ENCODE peak calls at places on chromosomes 13 and 19, in nine cellular contexts. F is thoracic aorta, T is IMR-90, D is uterus, Y is ovary, X is H9, N is psoas muscle, K is foreskin keratinocyte, J is PC-9. R is an unnamed sample. For H3K4me1, the result is how much of the 10 kb centered on the place peaks cover.

GRCh38 chr13:113726961-113727411 is 32.0 kb upstream of the TMEM255B start:
- DNase-seq in X (no peak), Y (no peak), J (no peak), D (no peak), K (no peak), F (no peak), N (peak), T (peak), R (peak)

GRCh38 chr19:33177417-33177976 is 16.6 kb upstream of the LRP3 start:
- DNase-seq in D (no peak), X (no peak), J (no peak), N (no peak), K (no peak), F (peak), T (no peak), Y (no peak), R (no peak)

GRCh38 chr19:2253106-2254051 is 2.8 kb downstream of the JSRP1 start:
- DNase-seq in F (no peak), Y (no peak), X (peak), J (no peak), T (no peak), N (no peak), K (no peak), D (no peak), R (no peak)

GRCh38 chr13:101751488-101751887 is 299.0 kb downstream of the ITGBL1 start:
- DNase-seq in X (no peak), T (peak), Y (no peak), K (peak), J (peak), N (no peak), F (no peak), D (no peak), R (peak)

GRCh38 chr13:59701261-59701660 is 462.5 kb downstream of the DIAPH3 start:
- DNase-seq in J (no peak), N (no peak), Y (no peak), T (no peak), K (no peak), D (no peak), X (no peak), F (no peak), R (no peak)

GRCh38 chr13:45199716-45200115 is 1.1 kb downstream of the KCTD4 start:
- DNase-seq in F (no peak), J (no peak), T (no peak), N (no peak), Y (no peak), X (no peak), K (no peak), D (no peak), R (no peak)

GRCh38 chr13:75395901-75396300 is 86.1 kb downstream of the TBC1D4 start:
- DNase-seq in J (no peak), T (no peak), K (no peak), D (no peak), F (no peak), X (no peak), Y (no peak), N (no peak), R (no peak)

GRCh38 chr19:46080561-46080960 is 39.8 kb upstream of the IGFL4 start:
- DNase-seq in N (no peak), Y (no peak), X (no peak), J (peak), D (peak), K (no peak), F (no peak), T (peak), R (peak)

GRCh38 chr19:23263870-23264590 is 13.8 kb upstream of the ZNF724 start:
- DNase-seq in D (no peak), N (no peak), F (no peak), T (no peak), K (no peak), Y (no peak), J (no peak), X (no peak), R (no peak)

GRCh38 chr13:113863511-113864302 is at the start of gene GAS6:
- DNase-seq in X (peak), K (no peak), T (no peak), F (no peak), D (peak), Y (peak), J (peak), N (peak), R (no peak)

GRCh38 chr13:68944272-68944671 is 1163.4 kb upstream of the ATXN8OS start:
- DNase-seq in N (no peak), Y (no peak), T (no peak), X (no peak), D (no peak), J (no peak), F (no peak), K (no peak), R (no peak)

GRCh38 chr13:37666036-37666435 is 67.5 kb upstream of the POSTN start:
- DNase-seq in J (no peak), N (no peak), Y (no peak), D (no peak), K (no peak), T (peak), F (no peak), X (no peak), R (no peak)

GRCh38 chr19:4991996-4992698 is 23.2 kb downstream of the KDM4B start:
- DNase-seq in J (no peak), T (no peak), K (no peak), D (no peak), X (no peak), Y (no peak), F (no peak), N (no peak), R (no peak)

GRCh38 chr13:73335226-73335625 is 276.4 kb downstream of the KLF5 start:
- DNase-seq in N (no peak), J (no peak), D (no peak), T (peak), Y (no peak), F (no peak), K (peak), X (no peak), R (peak)

GRCh38 chr13:46728777-46729176 is 68.2 kb downstream of the ESD start:
- DNase-seq in D (no peak), X (no peak), N (no peak), Y (no peak), J (no peak), K (no peak), T (no peak), F (no peak), R (no peak)

GRCh38 chr13:75687145-75687763 is 51.1 kb downstream of the LMO7 start:
- DNase-seq in K (no peak), F (no peak), Y (no peak), J (no peak), X (no peak), T (peak), N (no peak), D (no peak), R (no peak)

GRCh38 chr19:34457446-34457845 is 24.1 kb upstream of the WTIP start:
- DNase-seq in K (no peak), X (no peak), D (no peak), F (no peak), T (no peak), Y (no peak), N (no peak), J (no peak), R (no peak)

DNA sequence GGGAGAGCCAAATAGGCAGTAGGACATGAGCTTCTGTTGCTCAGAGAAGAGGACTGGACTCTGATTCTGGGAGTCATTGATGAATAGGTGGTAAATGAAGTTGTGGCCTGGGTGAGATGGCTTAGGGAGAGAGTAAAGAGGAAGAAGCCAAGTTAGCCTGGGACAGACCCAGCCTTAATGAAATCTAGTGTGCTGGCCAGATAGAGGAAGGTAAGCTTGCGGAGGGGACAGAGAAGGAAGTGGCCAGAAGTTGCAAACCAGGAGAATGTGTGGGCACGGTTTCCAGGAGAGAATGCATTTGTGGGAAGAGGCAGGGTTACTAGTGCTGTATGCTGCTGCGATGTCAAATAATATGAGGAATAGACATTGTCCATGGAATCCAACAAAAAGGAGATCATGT is 83.3 kb upstream of the OLFM4 start:
- DNase-seq in K (no peak), X (no peak), J (no peak), Y (no peak), T (no peak), F (no peak), D (no peak), N (no peak), R (no peak)
- H3K4me1 ChIP-seq in K (under half), X (under half), J (under half), Y (under half), T (under half), F (under half), D (under half), N (under half), R (under half)

DNA sequence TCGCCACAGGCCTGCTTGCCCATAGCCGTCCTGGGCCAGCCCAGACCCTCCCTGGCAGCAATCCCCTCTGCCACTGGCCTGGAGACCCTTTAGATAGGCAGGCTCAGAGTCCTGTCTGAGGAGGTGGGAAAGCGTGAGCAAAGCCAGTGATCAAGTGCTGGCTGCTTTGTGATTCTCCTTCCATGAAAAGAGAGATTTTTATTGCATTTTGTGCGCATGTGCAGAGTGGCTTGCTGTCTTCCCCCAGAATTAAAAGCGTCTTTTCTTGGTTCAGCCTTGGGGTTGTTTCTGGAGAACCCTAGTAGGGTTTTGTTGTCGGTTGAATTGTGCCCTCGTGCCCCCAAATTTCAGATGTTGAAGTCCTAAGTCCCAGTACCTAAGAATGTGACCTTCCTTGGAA is 44.9 kb upstream of the DCT start:
- DNase-seq in X (no peak), K (no peak), D (no peak), Y (no peak), J (no peak), T (no peak), N (no peak), F (no peak), R (no peak)
- TF ChIP-seq CTCF in X (no peak), K (no peak), D (no peak), Y (no peak), J (no peak), T (no peak), N (no peak), F (no peak), R (no peak)

GRCh38 chr13:67064920-67065319 is 165.2 kb downstream of the PCDH9 start:
- DNase-seq in Y (no peak), X (no peak), T (no peak), J (no peak), F (no peak), K (no peak), N (no peak), D (no peak), R (no peak)

GRCh38 chr13:67071918-67072598 is 158.1 kb downstream of the PCDH9 start:
- DNase-seq in D (no peak), K (no peak), F (no peak), T (no peak), N (no peak), J (no peak), X (no peak), Y (no peak), R (no peak)

GRCh38 chr13:67070306-67070705 is 159.8 kb downstream of the PCDH9 start:
- DNase-seq in F (no peak), X (no peak), N (no peak), J (no peak), D (no peak), Y (no peak), K (no peak), T (no peak), R (no peak)

GRCh38 chr13:67075239-67075638 is 154.9 kb downstream of the PCDH9 start:
- DNase-seq in F (no peak), J (no peak), T (peak), X (no peak), D (no peak), K (no peak), Y (no peak), N (no peak), R (no peak)

GRCh38 chr13:67069117-67069767 is 160.9 kb downstream of the PCDH9 start:
- DNase-seq in Y (no peak), N (no peak), D (no peak), F (no peak), K (no peak), T (peak), X (no peak), J (no peak), R (no peak)
- H3K4me1 ChIP-seq in Y (under half), N (under half), D (under half), F (under half), K (under half), T (under half), X (under half), J (under half), R (under half)

DNA sequence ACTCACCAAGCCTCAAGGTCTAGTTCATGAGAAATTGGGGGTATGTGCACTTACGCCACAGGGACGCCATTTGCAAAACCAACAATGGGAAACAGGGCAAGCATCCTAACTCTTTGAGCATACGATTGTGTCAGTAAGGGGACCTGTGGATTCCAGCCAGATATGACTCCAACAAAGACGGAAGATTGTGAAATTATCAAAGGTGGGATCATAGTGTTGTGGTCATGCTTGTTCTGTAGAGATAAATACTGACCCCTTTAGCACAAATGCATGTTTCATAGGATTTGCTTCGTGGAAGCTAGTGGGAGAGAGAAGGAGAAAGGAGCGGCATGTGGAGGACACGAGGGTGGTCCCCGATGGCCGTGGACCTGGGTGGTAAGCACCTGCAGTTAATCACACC is 37.8 kb downstream of the GATAD2A start:
- DNase-seq in X (no peak), K (no peak), D (no peak), T (no peak), F (no peak), Y (no peak), N (no peak), J (no peak), R (no peak)
- TF ChIP-seq CTCF in X (no peak), K (no peak), D (no peak), T (no peak), F (no peak), Y (no peak), N (no peak), J (no peak), R (no peak)

DNA sequence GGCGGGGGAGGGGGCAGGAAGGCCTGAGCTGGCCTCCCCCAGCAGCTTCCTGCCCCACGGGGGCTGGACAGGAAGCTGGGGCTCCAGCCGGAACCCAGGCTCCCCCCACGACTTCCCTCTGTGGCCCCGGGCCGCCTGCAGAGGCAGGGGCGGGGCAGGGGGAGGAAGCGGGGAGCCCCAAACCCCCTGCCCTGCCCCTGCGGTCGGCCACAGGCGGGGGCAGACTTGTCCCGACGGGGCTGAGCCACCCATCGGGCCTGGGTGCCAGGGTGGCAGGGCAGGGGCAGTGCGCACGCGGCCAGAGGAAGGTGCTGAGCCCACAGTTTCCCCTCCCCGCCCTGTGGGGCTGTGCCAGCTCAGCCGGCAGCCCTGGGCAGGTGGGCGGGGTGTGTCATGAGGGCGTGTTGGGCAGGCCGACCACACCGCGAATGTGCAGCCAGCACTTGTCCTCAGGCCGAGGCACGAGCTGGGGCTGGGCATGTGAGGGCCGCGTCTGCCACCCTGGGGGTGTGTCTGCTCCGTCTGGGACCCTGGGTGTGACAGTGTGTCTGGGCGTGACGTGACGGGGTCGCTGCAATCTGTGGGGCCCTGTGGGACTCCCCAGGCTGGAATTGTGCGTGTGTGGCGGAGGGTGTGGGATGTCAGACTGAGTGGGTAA is 17.7 kb downstream of the CCDC97 start:
- DNase-seq in Y (peak), K (peak), T (peak), N (peak), F (no peak), J (peak), X (peak), D (peak), R (peak)
- H3K4me1 ChIP-seq in Y (under half), K (under half), T (half or more), N (half or more), F (under half), J (under half), X (under half), D (under half), R (half or more)

GRCh38 chr13:41634407-41634806 is 177.1 kb downstream of the RGCC start:
- DNase-seq in Y (no peak), X (no peak), D (no peak), J (no peak), K (no peak), N (no peak), T (no peak), F (no peak), R (no peak)
- TF ChIP-seq CTCF in Y (no peak), X (no peak), D (no peak), J (no peak), K (no peak), N (no peak), T (no peak), F (no peak), R (no peak)

DNA sequence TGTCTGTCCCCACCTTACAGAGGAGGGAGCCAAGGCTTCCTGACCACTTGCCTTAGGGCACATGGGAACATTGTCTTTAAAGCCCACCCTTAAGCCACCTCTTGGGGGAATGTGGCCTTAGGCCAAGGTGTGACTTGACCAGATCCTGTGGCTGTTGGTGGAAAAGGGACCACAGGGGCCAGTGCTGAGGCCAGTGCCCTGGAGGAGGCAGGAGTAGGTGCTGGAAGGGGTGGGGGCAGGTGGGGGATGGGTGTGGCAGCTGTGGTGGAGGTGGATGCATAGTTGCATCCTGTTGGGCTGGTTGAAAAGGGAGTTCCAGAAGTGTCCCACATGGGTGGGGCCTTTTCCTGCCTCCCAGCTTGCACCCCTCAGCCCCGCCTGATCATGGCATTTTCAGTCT is 44.8 kb downstream of the DNM2 start:
- DNase-seq in N (no peak), T (no peak), X (no peak), D (no peak), F (no peak), K (no peak), J (peak), Y (no peak), R (no peak)
- H3K4me1 ChIP-seq in N (under half), T (under half), X (under half), D (under half), F (under half), K (under half), J (under half), Y (under half), R (under half)